ENCODE peak calls at places on chromosome 18, in seven cellular contexts. I, L, F, G, X, C and D are unnamed samples.
A peak's percentile ranks its signal among the peaks of the same experiment; 100 is the strongest.

GRCh38 chr18:63025251-63025710 is 294.3 kb downstream of the BCL2 start:
- DNase-seq in F (no peak), X (no peak), G (peak; percentile 75), L (peak; percentile 9), I (no peak), C (peak; percentile 18), D (no peak)

GRCh38 chr18:21272016-21272582 is 30.1 kb downstream of the GREB1L start:
- DNase-seq in I (no peak), G (no peak), F (no peak), C (no peak), L (no peak), X (no peak), D (no peak)

GRCh38 chr18:54192415-54192814 is 32.1 kb downstream of the MBD2 start:
- DNase-seq in C (peak; percentile 34), L (no peak), I (no peak), F (no peak), G (no peak), X (no peak), D (no peak)

GRCh38 chr18:25310045-25310444 is 41.9 kb downstream of the ZNF521 start:
- DNase-seq in I (no peak), G (peak; percentile 24), L (peak; percentile 84), F (no peak), X (no peak), C (peak; percentile 62), D (no peak)

GRCh38 chr18:22191346-22191710 is 21.9 kb downstream of the GATA6 start:
- DNase-seq in G (no peak), L (no peak), F (no peak), C (no peak), I (no peak), X (no peak), D (no peak)

GRCh38 chr18:58451972-58452334 is 176.9 kb downstream of the ALPK2 start:
- DNase-seq in C (no peak), X (no peak), F (no peak), I (no peak), G (no peak), L (no peak), D (no peak)

GRCh38 chr18:23627325-23627724 is 35.4 kb downstream of the ANKRD29 start:
- DNase-seq in F (no peak), I (no peak), X (no peak), L (peak; percentile 93), G (no peak), C (peak; percentile 98), D (no peak)

GRCh38 chr18:8508320-8508719 is 100.9 kb upstream of the RAB12 start:
- DNase-seq in G (no peak), I (no peak), L (no peak), C (no peak), F (no peak), X (no peak), D (no peak)